ENCODE peak calls at places on chromosomes 6 and 20, in ten cellular contexts. X is neural progenitor cell, Q is pancreas, N is progenitor cell of endocrine pancreas, U is endodermal cell, J is B cell, H is keratinocyte, L is foreskin fibroblast, B is WTC11, W is adrenal gland. F is an unnamed sample.

GRCh38 chr6:71726121-71726520 is 160.2 kb upstream of the RIMS1 start:
- DNase-seq in N (no peak), W (no peak), H (no peak), B (no peak), X (no peak), L (no peak), J (no peak), Q (no peak), U (no peak), F (no peak)

GRCh38 chr6:21935561-21936028 is 342.0 kb downstream of the SOX4 start:
- DNase-seq in L (peak; percentile 7), H (no peak), Q (no peak), B (peak; percentile 71), N (no peak), X (peak; percentile 53), W (peak; percentile 54), J (no peak), U (peak; percentile 78), F (peak; percentile 76)

GRCh38 chr6:112150363-112150762 is 63.0 kb downstream of the FAM229B start:
- DNase-seq in Q (no peak), U (no peak), L (peak; percentile 33), W (no peak), X (no peak), H (no peak), J (no peak), B (no peak), N (no peak), F (peak; percentile 68)

GRCh38 chr6:47109281-47109680 is 67.1 kb upstream of the ADGRF1 start:
- DNase-seq in J (no peak), N (no peak), X (no peak), U (no peak), B (no peak), L (no peak), H (no peak), W (no peak), Q (no peak), F (peak; percentile 42)

GRCh38 chr6:107244082-107244741 is 128.9 kb upstream of the BEND3 start:
- DNase-seq in U (no peak), J (no peak), B (no peak), W (no peak), Q (no peak), H (no peak), N (no peak), X (no peak), L (no peak), F (peak; percentile 24)

GRCh38 chr6:87105823-87106222 is 10.9 kb upstream of the CGA start:
- DNase-seq in L (peak; percentile 22), U (no peak), W (no peak), X (no peak), B (no peak), H (no peak), J (no peak), N (no peak), Q (no peak), F (peak; percentile 9)

GRCh38 chr6:112015725-112016124 is 38.2 kb upstream of the CCN6 start:
- DNase-seq in J (no peak), B (no peak), W (no peak), U (no peak), H (no peak), L (no peak), Q (no peak), X (no peak), N (no peak), F (no peak)

GRCh38 chr6:16498957-16499356 is 260.6 kb downstream of the GMPR start:
- DNase-seq in X (no peak), Q (no peak), B (no peak), W (no peak), J (no peak), H (no peak), U (no peak), L (no peak), N (no peak), F (no peak)

GRCh38 chr6:111981441-111981840 is 72.5 kb upstream of the CCN6 start:
- DNase-seq in Q (no peak), L (peak; percentile 70), U (no peak), W (no peak), X (no peak), J (no peak), H (no peak), B (no peak), N (no peak), F (peak; percentile 85)

GRCh38 chr20:46279104-46279503 is 29.2 kb downstream of the CDH22 start:
- DNase-seq in B (no peak), L (no peak), U (no peak), X (no peak), N (no peak), W (no peak), J (no peak), H (no peak), Q (no peak), F (no peak)

GRCh38 chr6:123794190-123794589 is 9.5 kb upstream of the NKAIN2 start:
- DNase-seq in N (no peak), J (no peak), X (no peak), B (no peak), L (no peak), H (no peak), W (no peak), Q (no peak), U (no peak), F (no peak)

GRCh38 chr6:123794799-123795198 is 8.9 kb upstream of the NKAIN2 start:
- DNase-seq in N (no peak), J (no peak), U (no peak), Q (no peak), B (no peak), W (no peak), H (no peak), L (no peak), X (no peak), F (no peak)
- TF ChIP-seq CTCF in N (no peak), J (no peak), U (no peak), Q (no peak), B (no peak), W (no peak), H (no peak), L (no peak), X (no peak), F (no peak)

GRCh38 chr6:125512621-125513020 is 210.9 kb upstream of the HDDC2 start:
- DNase-seq in B (no peak), X (peak; percentile 47), L (no peak), J (no peak), Q (no peak), W (no peak), N (no peak), H (no peak), U (no peak), F (no peak)
- TF ChIP-seq CTCF in B (peak; percentile 26), X (peak; percentile 57), L (peak; percentile 13), J (no peak), Q (no peak), W (no peak), N (peak; percentile 15), H (peak; percentile 74), U (peak; percentile 75), F (peak; percentile 23)

GRCh38 chr6:160933256-160933655 is 58.3 kb upstream of the MAP3K4 start:
- DNase-seq in Q (no peak), J (no peak), W (no peak), H (no peak), U (peak; percentile 83), N (no peak), L (no peak), B (peak; percentile 26), X (peak; percentile 57), F (no peak)
- TF ChIP-seq CTCF in Q (no peak), J (no peak), W (no peak), H (no peak), U (peak; percentile 75), N (peak; percentile 27), L (no peak), B (no peak), X (peak; percentile 44), F (no peak)

GRCh38 chr6:62283828-62284411 is 2.1 kb downstream of the KHDRBS2 start:
- DNase-seq in H (no peak), J (no peak), B (no peak), L (no peak), Q (no peak), X (peak; percentile 50), N (peak; percentile 9), W (peak; percentile 51), U (peak; percentile 46), F (peak; percentile 9)
- TF ChIP-seq CTCF in H (peak; percentile 37), J (peak; percentile 94), B (peak; percentile 44), L (peak; percentile 32), Q (peak; percentile 29), X (peak; percentile 78), N (peak; percentile 84), W (peak; percentile 49), U (peak; percentile 85), F (peak; percentile 40)

DNA sequence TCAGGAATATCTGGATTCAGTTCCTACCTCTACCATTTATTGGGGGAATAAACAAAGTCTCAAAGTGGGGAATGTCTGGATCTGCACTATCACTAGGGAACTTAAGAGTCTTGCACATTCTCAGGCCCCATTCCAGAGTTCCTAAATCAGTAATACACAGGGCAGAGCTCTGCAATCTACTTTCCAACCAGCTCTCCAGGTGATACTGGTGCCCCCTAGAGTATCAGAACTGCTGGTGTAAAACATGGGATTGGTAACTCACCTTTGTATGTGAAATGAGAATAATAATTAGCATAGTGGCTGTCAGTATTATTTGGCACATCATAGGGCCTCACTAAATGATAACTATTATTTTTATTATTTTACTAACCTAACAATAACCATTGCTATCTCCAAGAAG is 278.8 kb upstream of the IMPG1 start:
- DNase-seq in L (no peak), U (peak; percentile 51), J (no peak), N (no peak), X (peak; percentile 58), H (no peak), W (no peak), Q (no peak), B (no peak), F (no peak)
- TF ChIP-seq CTCF in L (no peak), U (peak; percentile 74), J (no peak), N (peak; percentile 56), X (peak; percentile 67), H (peak; percentile 25), W (no peak), Q (peak; percentile 35), B (peak; percentile 36), F (no peak)

GRCh38 chr6:156953478-156954146 is 176.4 kb downstream of the ARID1B start:
- DNase-seq in J (peak; percentile 56), U (no peak), H (peak; percentile 44), N (no peak), L (peak; percentile 93), B (no peak), W (peak; percentile 71), X (peak; percentile 85), Q (no peak), F (peak; percentile 99)
- TF ChIP-seq CTCF in J (no peak), U (peak; percentile 14), H (peak; percentile 19), N (no peak), L (peak; percentile 21), B (no peak), W (peak; percentile 56), X (no peak), Q (no peak), F (peak; percentile 55)